ENCODE peak calls at places on chromosomes 13 and 19, in six cellular contexts. V is Karpas-422, B is GM23248, G is fibroblast of lung, D is mammary epithelial cell, N is OCI-LY7. S is an unnamed sample.

GRCh38 chr19:391726-392374 is 17.1 kb downstream of the C2CD4C start:
- DNase-seq in V (no peak), G (no peak), N (no peak), D (no peak), B (no peak), S (no peak)

GRCh38 chr19:14440049-14440448 is 6.9 kb downstream of the PKN1 start:
- DNase-seq in G (no peak), N (peak; percentile 88), V (peak; percentile 95), B (no peak), D (no peak), S (peak; percentile 92)

GRCh38 chr19:50344661-50345318 is 15.6 kb upstream of the KCNC3 start:
- DNase-seq in D (no peak), B (no peak), V (peak; percentile 95), N (peak; percentile 90), G (no peak), S (no peak)

GRCh38 chr19:40642757-40643325 is 41.7 kb downstream of the LTBP4 start:
- DNase-seq in G (no peak), N (no peak), D (no peak), V (no peak), B (no peak), S (no peak)

GRCh38 chr19:926595-927043 is 784 bp downstream of the ARID3A start:
- DNase-seq in B (peak; percentile 73), D (no peak), G (no peak), V (peak; percentile 94), N (peak; percentile 84), S (peak; percentile 71)

GRCh38 chr13:75838366-75839017 is 202.4 kb downstream of the LMO7 start:
- DNase-seq in V (no peak), B (peak; percentile 22), D (no peak), N (no peak), G (no peak), S (no peak)

GRCh38 chr19:49210108-49210900 is 52.7 kb downstream of the TRPM4 start:
- DNase-seq in B (peak; percentile 55), V (peak; percentile 77), N (peak; percentile 61), D (no peak), G (no peak), S (peak; percentile 26)

GRCh38 chr19:16349551-16350171 is 25.0 kb downstream of the KLF2 start:
- DNase-seq in D (no peak), N (no peak), B (no peak), G (no peak), V (no peak), S (no peak)

GRCh38 chr19:6851359-6851758 is 36.0 kb upstream of the ADGRE1 start:
- DNase-seq in B (no peak), V (no peak), N (no peak), D (no peak), G (no peak), S (no peak)

GRCh38 chr13:90500569-90500968 is 846.9 kb upstream of the MIR17HG start:
- DNase-seq in G (no peak), D (no peak), B (no peak), N (no peak), V (no peak), S (no peak)

GRCh38 chr19:42024622-42025111 is 30.6 kb upstream of the ATP1A3 start:
- DNase-seq in B (peak; percentile 89), G (peak; percentile 55), V (no peak), N (no peak), D (no peak), S (no peak)

GRCh38 chr13:42649761-42650289 is 75.9 kb downstream of the TNFSF11 start:
- DNase-seq in N (no peak), V (no peak), G (no peak), D (no peak), B (no peak), S (no peak)

GRCh38 chr19:47891923-47892666 is 6.0 kb upstream of the SULT2A1 start:
- DNase-seq in B (no peak), D (no peak), G (peak; percentile 12), V (peak; percentile 42), N (no peak), S (no peak)

GRCh38 chr13:39102981-39103490 is 64.8 kb downstream of the NHLRC3 start:
- DNase-seq in B (no peak), G (no peak), N (no peak), D (no peak), V (peak; percentile 29), S (no peak)

GRCh38 chr19:17777840-17778620 is 16.9 kb upstream of the B3GNT3 start:
- DNase-seq in D (no peak), N (peak; percentile 79), B (peak; percentile 69), V (peak; percentile 93), G (peak; percentile 25), S (peak; percentile 58)

GRCh38 chr19:14369399-14370168 is 11.7 kb upstream of the ADGRE5 start:
- DNase-seq in D (no peak), V (no peak), N (no peak), B (peak; percentile 82), G (peak; percentile 76), S (no peak)

GRCh38 chr13:42048625-42049453 is at the start of gene DGKH:
- DNase-seq in V (peak; percentile 77), G (peak; percentile 77), B (peak; percentile 89), N (peak; percentile 48), D (peak; percentile 80), S (peak; percentile 69)

GRCh38 chr13:99086869-99087129 is 108.9 kb upstream of the DOCK9 start:
- DNase-seq in N (no peak), D (peak; percentile 42), B (no peak), G (peak; percentile 30), V (no peak), S (peak; percentile 51)

GRCh38 chr13:20263393-20264044 is 31.4 kb upstream of the GJB6 start:
- DNase-seq in B (no peak), D (no peak), N (no peak), G (no peak), V (no peak), S (no peak)

GRCh38 chr19:49534632-49535385 is 7.0 kb downstream of the RCN3 start:
- DNase-seq in V (no peak), G (no peak), N (no peak), D (no peak), B (no peak), S (peak; percentile 22)

GRCh38 chr13:50353651-50354415 is 338.6 kb downstream of the KCNRG start:
- DNase-seq in G (peak; percentile 75), N (no peak), V (no peak), B (peak; percentile 80), D (peak; percentile 54), S (no peak)

GRCh38 chr13:80716610-80717081 is 375.7 kb upstream of the SPRY2 start:
- DNase-seq in D (no peak), N (no peak), V (no peak), B (no peak), G (no peak), S (no peak)

GRCh38 chr13:31011193-31011860 is 78.9 kb downstream of the TEX26 start:
- DNase-seq in D (no peak), N (no peak), B (no peak), G (no peak), V (no peak), S (no peak)

GRCh38 chr19:1862424-1863307 is 713 bp downstream of the KLF16 start:
- DNase-seq in V (peak; percentile 82), G (no peak), D (no peak), N (peak; percentile 58), B (peak; percentile 70), S (peak; percentile 62)

GRCh38 chr13:67277581-67277980 is 47.4 kb upstream of the PCDH9 start:
- DNase-seq in V (no peak), D (no peak), N (no peak), B (no peak), G (peak; percentile 51), S (no peak)

GRCh38 chr19:41703602-41704293 is 4.7 kb upstream of the CEACAM5 start:
- DNase-seq in B (no peak), V (no peak), D (no peak), G (no peak), N (no peak), S (no peak)

GRCh38 chr13:20090349-20090748 is 70.5 kb downstream of the GJA3 start:
- DNase-seq in D (no peak), G (no peak), B (peak; percentile 38), V (no peak), N (no peak), S (no peak)

DNA sequence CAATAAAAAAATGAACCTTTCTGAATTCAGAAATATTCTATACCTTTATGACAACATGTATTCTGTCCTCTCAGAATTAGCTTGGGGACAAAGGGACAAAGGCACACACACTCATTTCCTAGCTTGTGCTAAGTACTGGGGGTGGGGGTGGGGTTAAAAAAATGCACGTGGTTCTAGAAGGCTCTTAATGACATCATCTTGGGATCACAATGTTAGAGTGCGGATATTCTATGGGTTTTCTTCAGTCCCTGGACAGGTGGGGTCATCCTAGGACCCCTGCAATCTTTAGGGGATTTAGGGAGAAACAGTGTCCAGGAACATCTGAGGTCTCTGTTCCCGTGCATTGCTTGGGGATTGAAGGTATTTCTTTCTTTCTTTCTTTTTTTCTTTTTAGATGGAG is 21.8 kb downstream of the GATAD2A start:
- DNase-seq in B (no peak), V (no peak), G (no peak), N (no peak), D (no peak), S (no peak)
- H4K20me1 ChIP-seq in B (peaks cover 4% of the 10 kb centered on the region), V (peaks cover 62% of the 10 kb centered on the region), G (no peaks in the 10 kb centered on the region), N (peaks cover 18% of the 10 kb centered on the region), D (peaks cover 1% of the 10 kb centered on the region), S (peaks cover 98% of the 10 kb centered on the region)

GRCh38 chr19:39171479-39172465 is 25.0 kb upstream of the NCCRP1 start:
- DNase-seq in B (no peak), V (no peak), G (no peak), N (no peak), D (no peak), S (no peak)

GRCh38 chr19:39168258-39169142 is 28.3 kb upstream of the NCCRP1 start:
- DNase-seq in N (no peak), G (no peak), D (no peak), B (no peak), V (no peak), S (no peak)

GRCh38 chr19:39169143-39169810 is 27.5 kb upstream of the NCCRP1 start:
- DNase-seq in B (no peak), D (no peak), N (no peak), V (no peak), G (no peak), S (no peak)

GRCh38 chr19:39172700-39173501 is 23.9 kb upstream of the NCCRP1 start:
- DNase-seq in V (no peak), D (no peak), B (no peak), G (no peak), N (no peak), S (no peak)

GRCh38 chr19:39170398-39171231 is 26.1 kb upstream of the NCCRP1 start:
- DNase-seq in G (no peak), N (no peak), B (no peak), D (no peak), V (no peak), S (no peak)
- H3K36me3 ChIP-seq in G (peaks cover 3% of the 10 kb centered on the region), N (no peaks in the 10 kb centered on the region), B (no peaks in the 10 kb centered on the region), D (no peaks in the 10 kb centered on the region), V (no peaks in the 10 kb centered on the region), S (peaks cover 62% of the 10 kb centered on the region)

DNA sequence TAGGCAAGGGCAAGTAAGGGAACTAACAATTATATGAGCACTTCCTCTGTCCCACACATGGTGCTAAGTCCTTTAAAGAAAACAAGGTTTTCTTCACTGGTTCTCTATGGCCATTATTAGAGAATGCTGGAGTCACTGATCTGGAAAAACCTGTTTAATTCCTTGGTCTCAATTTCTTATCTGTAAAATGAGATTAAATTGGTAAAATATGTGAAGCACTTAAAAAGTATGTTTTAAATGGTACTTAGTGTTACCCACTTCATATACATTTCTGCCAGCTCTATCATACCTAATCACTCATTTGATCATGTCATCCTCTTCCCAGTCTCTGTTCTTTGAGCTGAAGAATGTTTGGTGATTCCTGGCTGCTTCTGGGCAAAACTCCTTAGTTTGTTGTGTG is 39.4 kb downstream of the LRCH1 start:
- DNase-seq in N (no peak), V (no peak), B (no peak), G (peak; percentile 20), D (no peak), S (no peak)
- H4K20me1 ChIP-seq in N (no peaks in the 10 kb centered on the region), V (peaks cover 8% of the 10 kb centered on the region), B (peaks cover 7% of the 10 kb centered on the region), G (no peaks in the 10 kb centered on the region), D (no peaks in the 10 kb centered on the region), S (peaks cover 61% of the 10 kb centered on the region)

GRCh38 chr19:10678813-10679212 is 22.4 kb upstream of the QTRT1 start:
- DNase-seq in N (no peak), G (no peak), D (no peak), B (no peak), V (no peak), S (no peak)
- H3K36me3 ChIP-seq in N (peaks cover 97% of the 10 kb centered on the region), G (peaks cover 59% of the 10 kb centered on the region), D (peaks cover 44% of the 10 kb centered on the region), B (peaks cover 55% of the 10 kb centered on the region), V (peaks cover 72% of the 10 kb centered on the region), S (peaks cover 99% of the 10 kb centered on the region)

S was measured in DND-41.